ENCODE peak calls at places on chromosomes 16 and 17, in ten cellular contexts. One of them, this sample, is unnamed.

GRCh38 chr17:65504141-65504540 is 57.3 kb downstream of the AXIN2 start:
- DNase-seq in cardiac muscle cell: no peak
- DNase-seq in right atrium auricular region: no peak
- DNase-seq in bronchial epithelial cell: no peak
- DNase-seq in dorsolateral prefrontal cortex: no peak
- DNase-seq in CD8-positive, alpha-beta T cell: no peak
- DNase-seq in astrocyte of the cerebellum: peak
- DNase-seq in ovary: no peak
- DNase-seq in body of pancreas: no peak
- DNase-seq in A549: no peak
- DNase-seq in this sample: no peak

GRCh38 chr17:8485491-8485890 is 49.8 kb downstream of the NDEL1 start:
- DNase-seq in cardiac muscle cell: no peak
- DNase-seq in right atrium auricular region: no peak
- DNase-seq in bronchial epithelial cell: no peak
- DNase-seq in dorsolateral prefrontal cortex: no peak
- DNase-seq in CD8-positive, alpha-beta T cell: no peak
- DNase-seq in astrocyte of the cerebellum: no peak
- DNase-seq in ovary: no peak
- DNase-seq in body of pancreas: no peak
- DNase-seq in A549: no peak
- DNase-seq in this sample: no peak

GRCh38 chr16:27701381-27701780 is 151.4 kb downstream of the KATNIP start:
- DNase-seq in cardiac muscle cell: no peak
- DNase-seq in right atrium auricular region: no peak
- DNase-seq in bronchial epithelial cell: no peak
- DNase-seq in dorsolateral prefrontal cortex: peak
- DNase-seq in CD8-positive, alpha-beta T cell: no peak
- DNase-seq in astrocyte of the cerebellum: no peak
- DNase-seq in ovary: peak
- DNase-seq in body of pancreas: no peak
- DNase-seq in A549: no peak
- DNase-seq in this sample: no peak

GRCh38 chr16:30395155-30395991 is at the start of gene ZNF48:
- DNase-seq in cardiac muscle cell: peak
- DNase-seq in right atrium auricular region: peak
- DNase-seq in bronchial epithelial cell: peak
- DNase-seq in dorsolateral prefrontal cortex: peak
- DNase-seq in CD8-positive, alpha-beta T cell: peak
- DNase-seq in astrocyte of the cerebellum: peak
- DNase-seq in ovary: peak
- DNase-seq in body of pancreas: peak
- DNase-seq in A549: peak
- DNase-seq in this sample: no peak

GRCh38 chr16:13875614-13876284 is 44.2 kb upstream of the ERCC4 start:
- DNase-seq in cardiac muscle cell: no peak
- DNase-seq in right atrium auricular region: no peak
- DNase-seq in bronchial epithelial cell: no peak
- DNase-seq in dorsolateral prefrontal cortex: no peak
- DNase-seq in CD8-positive, alpha-beta T cell: no peak
- DNase-seq in astrocyte of the cerebellum: no peak
- DNase-seq in ovary: no peak
- DNase-seq in body of pancreas: no peak
- DNase-seq in A549: no peak
- DNase-seq in this sample: no peak

GRCh38 chr17:72173475-72174116 is 52.8 kb downstream of the SOX9 start:
- DNase-seq in cardiac muscle cell: no peak
- DNase-seq in right atrium auricular region: no peak
- DNase-seq in bronchial epithelial cell: no peak
- DNase-seq in dorsolateral prefrontal cortex: no peak
- DNase-seq in CD8-positive, alpha-beta T cell: no peak
- DNase-seq in astrocyte of the cerebellum: no peak
- DNase-seq in ovary: no peak
- DNase-seq in body of pancreas: peak
- DNase-seq in A549: no peak
- DNase-seq in this sample: no peak

GRCh38 chr16:24717411-24717810 is 12.0 kb upstream of the TNRC6A start:
- DNase-seq in cardiac muscle cell: peak
- DNase-seq in right atrium auricular region: no peak
- DNase-seq in bronchial epithelial cell: no peak
- DNase-seq in dorsolateral prefrontal cortex: no peak
- DNase-seq in CD8-positive, alpha-beta T cell: no peak
- DNase-seq in astrocyte of the cerebellum: peak
- DNase-seq in ovary: no peak
- DNase-seq in body of pancreas: no peak
- DNase-seq in A549: no peak
- DNase-seq in this sample: no peak

GRCh38 chr16:86387461-86388440 is 122.6 kb upstream of the FOXF1 start:
- DNase-seq in cardiac muscle cell: peak
- DNase-seq in right atrium auricular region: no peak
- DNase-seq in bronchial epithelial cell: peak
- DNase-seq in dorsolateral prefrontal cortex: no peak
- DNase-seq in CD8-positive, alpha-beta T cell: no peak
- DNase-seq in astrocyte of the cerebellum: peak
- DNase-seq in ovary: no peak
- DNase-seq in body of pancreas: no peak
- DNase-seq in A549: peak
- DNase-seq in this sample: no peak

GRCh38 chr16:81651758-81652718 is 127.1 kb upstream of the PLCG2 start:
- DNase-seq in cardiac muscle cell: peak
- DNase-seq in right atrium auricular region: no peak
- DNase-seq in bronchial epithelial cell: no peak
- DNase-seq in dorsolateral prefrontal cortex: no peak
- DNase-seq in CD8-positive, alpha-beta T cell: no peak
- DNase-seq in astrocyte of the cerebellum: no peak
- DNase-seq in ovary: peak
- DNase-seq in body of pancreas: no peak
- DNase-seq in A549: no peak
- DNase-seq in this sample: no peak

GRCh38 chr17:74185786-74186185 is 17.7 kb upstream of the RPL38 start:
- DNase-seq in cardiac muscle cell: no peak
- DNase-seq in right atrium auricular region: no peak
- DNase-seq in bronchial epithelial cell: no peak
- DNase-seq in dorsolateral prefrontal cortex: no peak
- DNase-seq in CD8-positive, alpha-beta T cell: no peak
- DNase-seq in astrocyte of the cerebellum: no peak
- DNase-seq in ovary: no peak
- DNase-seq in body of pancreas: no peak
- DNase-seq in A549: no peak
- DNase-seq in this sample: no peak

GRCh38 chr17:65121916-65122821 is 15.0 kb upstream of the RGS9 start:
- DNase-seq in cardiac muscle cell: no peak
- DNase-seq in right atrium auricular region: no peak
- DNase-seq in bronchial epithelial cell: peak
- DNase-seq in dorsolateral prefrontal cortex: no peak
- DNase-seq in CD8-positive, alpha-beta T cell: no peak
- DNase-seq in astrocyte of the cerebellum: no peak
- DNase-seq in ovary: no peak
- DNase-seq in body of pancreas: no peak
- DNase-seq in A549: no peak
- DNase-seq in this sample: peak

GRCh38 chr17:80850817-80851216 is 140.8 kb upstream of the CHMP6 start:
- DNase-seq in cardiac muscle cell: no peak
- DNase-seq in right atrium auricular region: no peak
- DNase-seq in bronchial epithelial cell: peak
- DNase-seq in dorsolateral prefrontal cortex: no peak
- DNase-seq in CD8-positive, alpha-beta T cell: no peak
- DNase-seq in astrocyte of the cerebellum: no peak
- DNase-seq in ovary: peak
- DNase-seq in body of pancreas: no peak
- DNase-seq in A549: no peak
- DNase-seq in this sample: no peak

GRCh38 chr17:22669721-22670120 is 977.4 kb downstream of the KCNJ18 start:
- DNase-seq in cardiac muscle cell: no peak
- DNase-seq in right atrium auricular region: no peak
- DNase-seq in bronchial epithelial cell: no peak
- DNase-seq in dorsolateral prefrontal cortex: peak
- DNase-seq in CD8-positive, alpha-beta T cell: no peak
- DNase-seq in astrocyte of the cerebellum: no peak
- DNase-seq in ovary: no peak
- DNase-seq in body of pancreas: no peak
- DNase-seq in A549: no peak
- DNase-seq in this sample: no peak

GRCh38 chr17:80861892-80862291 is 129.7 kb upstream of the CHMP6 start:
- DNase-seq in cardiac muscle cell: peak
- DNase-seq in right atrium auricular region: no peak
- DNase-seq in bronchial epithelial cell: peak
- DNase-seq in dorsolateral prefrontal cortex: peak
- DNase-seq in CD8-positive, alpha-beta T cell: peak
- DNase-seq in astrocyte of the cerebellum: no peak
- DNase-seq in ovary: no peak
- DNase-seq in body of pancreas: no peak
- DNase-seq in A549: peak
- DNase-seq in this sample: peak

GRCh38 chr16:1688807-1689560 is 10.9 kb downstream of the JPT2 start:
- DNase-seq in cardiac muscle cell: peak
- DNase-seq in right atrium auricular region: no peak
- DNase-seq in bronchial epithelial cell: peak
- DNase-seq in dorsolateral prefrontal cortex: no peak
- DNase-seq in CD8-positive, alpha-beta T cell: no peak
- DNase-seq in astrocyte of the cerebellum: peak
- DNase-seq in ovary: no peak
- DNase-seq in body of pancreas: peak
- DNase-seq in A549: peak
- DNase-seq in this sample: no peak

GRCh38 chr16:53958481-53958880 is 254.5 kb downstream of the FTO start:
- DNase-seq in cardiac muscle cell: no peak
- DNase-seq in right atrium auricular region: no peak
- DNase-seq in bronchial epithelial cell: no peak
- DNase-seq in dorsolateral prefrontal cortex: no peak
- DNase-seq in CD8-positive, alpha-beta T cell: no peak
- DNase-seq in astrocyte of the cerebellum: no peak
- DNase-seq in ovary: no peak
- DNase-seq in body of pancreas: no peak
- DNase-seq in A549: no peak
- DNase-seq in this sample: no peak

GRCh38 chr17:65550075-65550635 is 11.3 kb downstream of the AXIN2 start:
- DNase-seq in cardiac muscle cell: no peak
- DNase-seq in right atrium auricular region: no peak
- DNase-seq in bronchial epithelial cell: no peak
- DNase-seq in dorsolateral prefrontal cortex: no peak
- DNase-seq in CD8-positive, alpha-beta T cell: no peak
- DNase-seq in astrocyte of the cerebellum: no peak
- DNase-seq in ovary: peak
- DNase-seq in body of pancreas: no peak
- DNase-seq in A549: no peak
- DNase-seq in this sample: no peak

GRCh38 chr17:42441717-42442565 is 16.7 kb upstream of the ATP6V0A1 start:
- DNase-seq in cardiac muscle cell: no peak
- DNase-seq in right atrium auricular region: no peak
- DNase-seq in bronchial epithelial cell: no peak
- DNase-seq in dorsolateral prefrontal cortex: no peak
- DNase-seq in CD8-positive, alpha-beta T cell: no peak
- DNase-seq in astrocyte of the cerebellum: no peak
- DNase-seq in ovary: no peak
- DNase-seq in body of pancreas: no peak
- DNase-seq in A549: no peak
- DNase-seq in this sample: no peak
- H3K4me3 ChIP-seq in cardiac muscle cell: no peak
- H3K4me3 ChIP-seq in right atrium auricular region: no peak
- H3K4me3 ChIP-seq in bronchial epithelial cell: no peak
- H3K4me3 ChIP-seq in dorsolateral prefrontal cortex: no peak
- H3K4me3 ChIP-seq in CD8-positive, alpha-beta T cell: no peak
- H3K4me3 ChIP-seq in astrocyte of the cerebellum: no peak
- H3K4me3 ChIP-seq in ovary: no peak
- H3K4me3 ChIP-seq in body of pancreas: no peak
- H3K4me3 ChIP-seq in A549: no peak
- H3K4me3 ChIP-seq in this sample: no peak

GRCh38 chr17:45410144-45411091 is 22.3 kb downstream of the ARHGAP27 start:
- DNase-seq in cardiac muscle cell: no peak
- DNase-seq in right atrium auricular region: no peak
- DNase-seq in bronchial epithelial cell: no peak
- DNase-seq in dorsolateral prefrontal cortex: no peak
- DNase-seq in CD8-positive, alpha-beta T cell: peak
- DNase-seq in astrocyte of the cerebellum: no peak
- DNase-seq in ovary: no peak
- DNase-seq in body of pancreas: no peak
- DNase-seq in A549: no peak
- DNase-seq in this sample: peak

GRCh38 chr17:45408611-45409421 is 23.9 kb downstream of the ARHGAP27 start:
- DNase-seq in cardiac muscle cell: no peak
- DNase-seq in right atrium auricular region: no peak
- DNase-seq in bronchial epithelial cell: no peak
- DNase-seq in dorsolateral prefrontal cortex: no peak
- DNase-seq in CD8-positive, alpha-beta T cell: no peak
- DNase-seq in astrocyte of the cerebellum: no peak
- DNase-seq in ovary: no peak
- DNase-seq in body of pancreas: no peak
- DNase-seq in A549: no peak
- DNase-seq in this sample: no peak

GRCh38 chr17:45413498-45413923 is 19.2 kb downstream of the ARHGAP27 start:
- DNase-seq in cardiac muscle cell: no peak
- DNase-seq in right atrium auricular region: no peak
- DNase-seq in bronchial epithelial cell: no peak
- DNase-seq in dorsolateral prefrontal cortex: no peak
- DNase-seq in CD8-positive, alpha-beta T cell: no peak
- DNase-seq in astrocyte of the cerebellum: no peak
- DNase-seq in ovary: no peak
- DNase-seq in body of pancreas: no peak
- DNase-seq in A549: no peak
- DNase-seq in this sample: no peak

GRCh38 chr17:45409659-45410076 is 23.0 kb downstream of the ARHGAP27 start:
- DNase-seq in cardiac muscle cell: no peak
- DNase-seq in right atrium auricular region: no peak
- DNase-seq in bronchial epithelial cell: no peak
- DNase-seq in dorsolateral prefrontal cortex: no peak
- DNase-seq in CD8-positive, alpha-beta T cell: peak
- DNase-seq in astrocyte of the cerebellum: no peak
- DNase-seq in ovary: no peak
- DNase-seq in body of pancreas: no peak
- DNase-seq in A549: no peak
- DNase-seq in this sample: no peak

GRCh38 chr17:45411348-45412105 is 21.1 kb downstream of the ARHGAP27 start:
- DNase-seq in cardiac muscle cell: no peak
- DNase-seq in right atrium auricular region: no peak
- DNase-seq in bronchial epithelial cell: no peak
- DNase-seq in dorsolateral prefrontal cortex: no peak
- DNase-seq in CD8-positive, alpha-beta T cell: no peak
- DNase-seq in astrocyte of the cerebellum: no peak
- DNase-seq in ovary: no peak
- DNase-seq in body of pancreas: no peak
- DNase-seq in A549: no peak
- DNase-seq in this sample: no peak
- H3K4me3 ChIP-seq in cardiac muscle cell: no peak
- H3K4me3 ChIP-seq in right atrium auricular region: no peak
- H3K4me3 ChIP-seq in bronchial epithelial cell: no peak
- H3K4me3 ChIP-seq in dorsolateral prefrontal cortex: no peak
- H3K4me3 ChIP-seq in CD8-positive, alpha-beta T cell: no peak
- H3K4me3 ChIP-seq in astrocyte of the cerebellum: no peak
- H3K4me3 ChIP-seq in ovary: no peak
- H3K4me3 ChIP-seq in body of pancreas: no peak
- H3K4me3 ChIP-seq in A549: no peak
- H3K4me3 ChIP-seq in this sample: no peak

GRCh38 chr16:8953064-8953463 is 10.6 kb downstream of the USP7 start:
- DNase-seq in cardiac muscle cell: no peak
- DNase-seq in right atrium auricular region: no peak
- DNase-seq in bronchial epithelial cell: no peak
- DNase-seq in dorsolateral prefrontal cortex: no peak
- DNase-seq in CD8-positive, alpha-beta T cell: no peak
- DNase-seq in astrocyte of the cerebellum: no peak
- DNase-seq in ovary: no peak
- DNase-seq in body of pancreas: no peak
- DNase-seq in A549: no peak
- DNase-seq in this sample: no peak
- H3K4me3 ChIP-seq in cardiac muscle cell: no peak
- H3K4me3 ChIP-seq in right atrium auricular region: no peak
- H3K4me3 ChIP-seq in bronchial epithelial cell: no peak
- H3K4me3 ChIP-seq in dorsolateral prefrontal cortex: no peak
- H3K4me3 ChIP-seq in CD8-positive, alpha-beta T cell: no peak
- H3K4me3 ChIP-seq in astrocyte of the cerebellum: no peak
- H3K4me3 ChIP-seq in ovary: no peak
- H3K4me3 ChIP-seq in body of pancreas: no peak
- H3K4me3 ChIP-seq in A549: no peak
- H3K4me3 ChIP-seq in this sample: no peak

GRCh38 chr17:57121308-57122042 is 36.4 kb downstream of the AKAP1 start:
- DNase-seq in cardiac muscle cell: peak
- DNase-seq in right atrium auricular region: no peak
- DNase-seq in bronchial epithelial cell: peak
- DNase-seq in dorsolateral prefrontal cortex: peak
- DNase-seq in CD8-positive, alpha-beta T cell: no peak
- DNase-seq in astrocyte of the cerebellum: peak
- DNase-seq in ovary: peak
- DNase-seq in body of pancreas: peak
- DNase-seq in A549: peak
- DNase-seq in this sample: no peak
- H3K4me3 ChIP-seq in cardiac muscle cell: no peak
- H3K4me3 ChIP-seq in right atrium auricular region: no peak
- H3K4me3 ChIP-seq in bronchial epithelial cell: no peak
- H3K4me3 ChIP-seq in dorsolateral prefrontal cortex: no peak
- H3K4me3 ChIP-seq in CD8-positive, alpha-beta T cell: no peak
- H3K4me3 ChIP-seq in astrocyte of the cerebellum: no peak
- H3K4me3 ChIP-seq in ovary: no peak
- H3K4me3 ChIP-seq in body of pancreas: no peak
- H3K4me3 ChIP-seq in A549: no peak
- H3K4me3 ChIP-seq in this sample: no peak